ENCODE peak calls at places on chromosomes 12 and 14, in ten cellular contexts. One of them, this sample, is unnamed.
A peak's percentile ranks its signal among the peaks of the same experiment; 100 is the strongest.

GRCh38 chr14:41925409-41925808 is 318.7 kb downstream of the LRFN5 start:
- DNase-seq in dermis blood vessel endothelial cell: no peak
- DNase-seq in LoVo: no peak
- DNase-seq in NCI-H774: no peak
- DNase-seq in AG04450: no peak
- DNase-seq in adrenal gland: no peak
- DNase-seq in CD4-positive, CD25-positive, alpha-beta regulatory T cell: no peak
- DNase-seq in GM12865: no peak
- DNase-seq in cerebellar cortex: peak; percentile 16
- DNase-seq in AG09309: no peak
- DNase-seq in this sample: no peak

GRCh38 chr12:8087666-8088065 is 5.6 kb downstream of the NECAP1 start:
- DNase-seq in dermis blood vessel endothelial cell: no peak
- DNase-seq in LoVo: no peak
- DNase-seq in NCI-H774: no peak
- DNase-seq in AG04450: no peak
- DNase-seq in adrenal gland: no peak
- DNase-seq in CD4-positive, CD25-positive, alpha-beta regulatory T cell: peak; percentile 14
- DNase-seq in GM12865: peak; percentile 24
- DNase-seq in cerebellar cortex: no peak
- DNase-seq in AG09309: no peak
- DNase-seq in this sample: no peak

GRCh38 chr12:57266681-57267080 is 15.7 kb upstream of the STAC3 start:
- DNase-seq in dermis blood vessel endothelial cell: no peak
- DNase-seq in LoVo: no peak
- DNase-seq in NCI-H774: no peak
- DNase-seq in AG04450: no peak
- DNase-seq in adrenal gland: no peak
- DNase-seq in CD4-positive, CD25-positive, alpha-beta regulatory T cell: no peak
- DNase-seq in GM12865: no peak
- DNase-seq in cerebellar cortex: no peak
- DNase-seq in AG09309: no peak
- DNase-seq in this sample: no peak

GRCh38 chr14:59360923-59361794 is 104.0 kb downstream of the GPR135 start:
- DNase-seq in dermis blood vessel endothelial cell: peak; percentile 81
- DNase-seq in LoVo: peak; percentile 39
- DNase-seq in NCI-H774: peak; percentile 57
- DNase-seq in AG04450: peak; percentile 38
- DNase-seq in adrenal gland: peak; percentile 75
- DNase-seq in CD4-positive, CD25-positive, alpha-beta regulatory T cell: no peak
- DNase-seq in GM12865: no peak
- DNase-seq in cerebellar cortex: peak; percentile 72
- DNase-seq in AG09309: peak; percentile 16
- DNase-seq in this sample: peak; percentile 81

GRCh38 chr12:39571351-39571750 is 48.3 kb downstream of the ABCD2 start:
- DNase-seq in dermis blood vessel endothelial cell: no peak
- DNase-seq in LoVo: no peak
- DNase-seq in NCI-H774: no peak
- DNase-seq in AG04450: no peak
- DNase-seq in adrenal gland: no peak
- DNase-seq in CD4-positive, CD25-positive, alpha-beta regulatory T cell: no peak
- DNase-seq in GM12865: no peak
- DNase-seq in cerebellar cortex: no peak
- DNase-seq in AG09309: no peak
- DNase-seq in this sample: no peak

GRCh38 chr14:89953602-89954001 is 928 bp downstream of the EFCAB11 start:
- DNase-seq in dermis blood vessel endothelial cell: no peak
- DNase-seq in LoVo: no peak
- DNase-seq in NCI-H774: no peak
- DNase-seq in AG04450: no peak
- DNase-seq in adrenal gland: no peak
- DNase-seq in CD4-positive, CD25-positive, alpha-beta regulatory T cell: no peak
- DNase-seq in GM12865: no peak
- DNase-seq in cerebellar cortex: no peak
- DNase-seq in AG09309: no peak
- DNase-seq in this sample: no peak

GRCh38 chr12:71432936-71433335 is 6.7 kb upstream of the LGR5 start:
- DNase-seq in dermis blood vessel endothelial cell: no peak
- DNase-seq in LoVo: no peak
- DNase-seq in NCI-H774: no peak
- DNase-seq in AG04450: no peak
- DNase-seq in adrenal gland: no peak
- DNase-seq in CD4-positive, CD25-positive, alpha-beta regulatory T cell: no peak
- DNase-seq in GM12865: no peak
- DNase-seq in cerebellar cortex: no peak
- DNase-seq in AG09309: no peak
- DNase-seq in this sample: no peak

GRCh38 chr12:112380663-112381420 is 1.4 kb downstream of the HECTD4 start:
- DNase-seq in dermis blood vessel endothelial cell: peak; percentile 14
- DNase-seq in LoVo: no peak
- DNase-seq in NCI-H774: no peak
- DNase-seq in AG04450: no peak
- DNase-seq in adrenal gland: no peak
- DNase-seq in CD4-positive, CD25-positive, alpha-beta regulatory T cell: no peak
- DNase-seq in GM12865: no peak
- DNase-seq in cerebellar cortex: peak; percentile 44
- DNase-seq in AG09309: no peak
- DNase-seq in this sample: no peak

GRCh38 chr14:58821421-58821820 is 183.7 kb downstream of the DACT1 start:
- DNase-seq in dermis blood vessel endothelial cell: no peak
- DNase-seq in LoVo: peak; percentile 55
- DNase-seq in NCI-H774: no peak
- DNase-seq in AG04450: no peak
- DNase-seq in adrenal gland: no peak
- DNase-seq in CD4-positive, CD25-positive, alpha-beta regulatory T cell: no peak
- DNase-seq in GM12865: no peak
- DNase-seq in cerebellar cortex: no peak
- DNase-seq in AG09309: no peak
- DNase-seq in this sample: no peak

GRCh38 chr14:77158175-77158908 is 16.8 kb upstream of the ZDHHC22 start:
- DNase-seq in dermis blood vessel endothelial cell: peak; percentile 12
- DNase-seq in LoVo: no peak
- DNase-seq in NCI-H774: no peak
- DNase-seq in AG04450: peak; percentile 30
- DNase-seq in adrenal gland: peak; percentile 74
- DNase-seq in CD4-positive, CD25-positive, alpha-beta regulatory T cell: no peak
- DNase-seq in GM12865: no peak
- DNase-seq in cerebellar cortex: no peak
- DNase-seq in AG09309: peak; percentile 24
- DNase-seq in this sample: peak; percentile 30

GRCh38 chr14:102164964-102165363 is 25.3 kb downstream of the WDR20 start:
- DNase-seq in dermis blood vessel endothelial cell: no peak
- DNase-seq in LoVo: no peak
- DNase-seq in NCI-H774: no peak
- DNase-seq in AG04450: no peak
- DNase-seq in adrenal gland: no peak
- DNase-seq in CD4-positive, CD25-positive, alpha-beta regulatory T cell: no peak
- DNase-seq in GM12865: no peak
- DNase-seq in cerebellar cortex: no peak
- DNase-seq in AG09309: no peak
- DNase-seq in this sample: no peak

GRCh38 chr14:36317650-36318049 is 2.8 kb downstream of the MBIP start:
- DNase-seq in dermis blood vessel endothelial cell: no peak
- DNase-seq in LoVo: peak; percentile 82
- DNase-seq in NCI-H774: no peak
- DNase-seq in AG04450: no peak
- DNase-seq in adrenal gland: no peak
- DNase-seq in CD4-positive, CD25-positive, alpha-beta regulatory T cell: no peak
- DNase-seq in GM12865: no peak
- DNase-seq in cerebellar cortex: no peak
- DNase-seq in AG09309: no peak
- DNase-seq in this sample: no peak

GRCh38 chr14:96037891-96038557 is 1.1 kb upstream of the C14orf132 start:
- DNase-seq in dermis blood vessel endothelial cell: no peak
- DNase-seq in LoVo: peak; percentile 48
- DNase-seq in NCI-H774: no peak
- DNase-seq in AG04450: no peak
- DNase-seq in adrenal gland: no peak
- DNase-seq in CD4-positive, CD25-positive, alpha-beta regulatory T cell: no peak
- DNase-seq in GM12865: no peak
- DNase-seq in cerebellar cortex: no peak
- DNase-seq in AG09309: no peak
- DNase-seq in this sample: no peak

GRCh38 chr12:24778486-24779304 is 170.2 kb downstream of the BCAT1 start:
- DNase-seq in dermis blood vessel endothelial cell: peak; percentile 58
- DNase-seq in LoVo: peak; percentile 37
- DNase-seq in NCI-H774: peak; percentile 36
- DNase-seq in AG04450: peak; percentile 34
- DNase-seq in adrenal gland: no peak
- DNase-seq in CD4-positive, CD25-positive, alpha-beta regulatory T cell: no peak
- DNase-seq in GM12865: peak; percentile 66
- DNase-seq in cerebellar cortex: no peak
- DNase-seq in AG09309: peak; percentile 17
- DNase-seq in this sample: no peak

GRCh38 chr14:76050797-76051392 is 65.3 kb downstream of the IFT43 start:
- DNase-seq in dermis blood vessel endothelial cell: peak; percentile 79
- DNase-seq in LoVo: peak; percentile 41
- DNase-seq in NCI-H774: peak; percentile 19
- DNase-seq in AG04450: peak; percentile 21
- DNase-seq in adrenal gland: peak; percentile 59
- DNase-seq in CD4-positive, CD25-positive, alpha-beta regulatory T cell: peak; percentile 53
- DNase-seq in GM12865: peak; percentile 69
- DNase-seq in cerebellar cortex: peak; percentile 79
- DNase-seq in AG09309: peak; percentile 38
- DNase-seq in this sample: peak; percentile 58

GRCh38 chr12:12376636-12377448 is 20.0 kb downstream of the BORCS5 start:
- DNase-seq in dermis blood vessel endothelial cell: peak; percentile 86
- DNase-seq in LoVo: peak; percentile 93
- DNase-seq in NCI-H774: peak; percentile 80
- DNase-seq in AG04450: peak; percentile 60
- DNase-seq in adrenal gland: peak; percentile 41
- DNase-seq in CD4-positive, CD25-positive, alpha-beta regulatory T cell: peak; percentile 84
- DNase-seq in GM12865: peak; percentile 86
- DNase-seq in cerebellar cortex: peak; percentile 90
- DNase-seq in AG09309: peak; percentile 55
- DNase-seq in this sample: no peak

GRCh38 chr14:70638416-70638815 is 3.3 kb upstream of the TTC9 start:
- DNase-seq in dermis blood vessel endothelial cell: no peak
- DNase-seq in LoVo: no peak
- DNase-seq in NCI-H774: no peak
- DNase-seq in AG04450: no peak
- DNase-seq in adrenal gland: no peak
- DNase-seq in CD4-positive, CD25-positive, alpha-beta regulatory T cell: no peak
- DNase-seq in GM12865: no peak
- DNase-seq in cerebellar cortex: no peak
- DNase-seq in AG09309: no peak
- DNase-seq in this sample: no peak

GRCh38 chr12:42977451-42978230 is 388.1 kb upstream of the PRICKLE1 start:
- DNase-seq in dermis blood vessel endothelial cell: no peak
- DNase-seq in LoVo: no peak
- DNase-seq in NCI-H774: no peak
- DNase-seq in AG04450: no peak
- DNase-seq in adrenal gland: no peak
- DNase-seq in CD4-positive, CD25-positive, alpha-beta regulatory T cell: no peak
- DNase-seq in GM12865: no peak
- DNase-seq in cerebellar cortex: no peak
- DNase-seq in AG09309: no peak
- DNase-seq in this sample: no peak

GRCh38 chr12:46342562-46343033 is 30.0 kb downstream of the SLC38A2 start:
- DNase-seq in dermis blood vessel endothelial cell: peak; percentile 75
- DNase-seq in LoVo: no peak
- DNase-seq in NCI-H774: no peak
- DNase-seq in AG04450: no peak
- DNase-seq in adrenal gland: peak; percentile 29
- DNase-seq in CD4-positive, CD25-positive, alpha-beta regulatory T cell: peak; percentile 47
- DNase-seq in GM12865: peak; percentile 32
- DNase-seq in cerebellar cortex: peak; percentile 52
- DNase-seq in AG09309: no peak
- DNase-seq in this sample: peak; percentile 23

GRCh38 chr12:45671254-45671653 is 58.3 kb upstream of the ARID2 start:
- DNase-seq in dermis blood vessel endothelial cell: no peak
- DNase-seq in LoVo: no peak
- DNase-seq in NCI-H774: no peak
- DNase-seq in AG04450: peak; percentile 21
- DNase-seq in adrenal gland: no peak
- DNase-seq in CD4-positive, CD25-positive, alpha-beta regulatory T cell: no peak
- DNase-seq in GM12865: no peak
- DNase-seq in cerebellar cortex: no peak
- DNase-seq in AG09309: peak; percentile 29
- DNase-seq in this sample: no peak

GRCh38 chr12:27919671-27920235 is 52.8 kb downstream of the PTHLH start:
- DNase-seq in dermis blood vessel endothelial cell: no peak
- DNase-seq in LoVo: no peak
- DNase-seq in NCI-H774: no peak
- DNase-seq in AG04450: no peak
- DNase-seq in adrenal gland: no peak
- DNase-seq in CD4-positive, CD25-positive, alpha-beta regulatory T cell: no peak
- DNase-seq in GM12865: no peak
- DNase-seq in cerebellar cortex: no peak
- DNase-seq in AG09309: no peak
- DNase-seq in this sample: no peak

This sample was measured in Calu3.